ENCODE peak calls at places on chromosome 5, in five cellular contexts. One of them, this sample, is unnamed.

GRCh38 chr5:111070272-111071134 is 1.0 kb upstream of the TSLP start:
- DNase-seq in left lung: peak; percentile 83
- DNase-seq in ACHN: no peak
- DNase-seq in NCI-H2171: no peak
- DNase-seq in NCI-H187 treated with DMSO at 0.1 percent for 48 hours: no peak
- DNase-seq in this sample: no peak

GRCh38 chr5:138177936-138178515 is 404 bp downstream of the BRD8 start:
- DNase-seq in left lung: no peak
- DNase-seq in ACHN: peak; percentile 18
- DNase-seq in NCI-H2171: peak; percentile 5
- DNase-seq in NCI-H187 treated with DMSO at 0.1 percent for 48 hours: no peak
- DNase-seq in this sample: peak; percentile 30

GRCh38 chr5:14174235-14174636 is 31.1 kb downstream of the TRIO start:
- DNase-seq in left lung: no peak
- DNase-seq in ACHN: no peak
- DNase-seq in NCI-H2171: peak; percentile 46
- DNase-seq in NCI-H187 treated with DMSO at 0.1 percent for 48 hours: no peak
- DNase-seq in this sample: peak; percentile 90

GRCh38 chr5:38479315-38479904 is 77.0 kb downstream of the LIFR start:
- DNase-seq in left lung: no peak
- DNase-seq in ACHN: no peak
- DNase-seq in NCI-H2171: no peak
- DNase-seq in NCI-H187 treated with DMSO at 0.1 percent for 48 hours: no peak
- DNase-seq in this sample: no peak

GRCh38 chr5:171379961-171380360 is 7.7 kb upstream of the NPM1 start:
- DNase-seq in left lung: no peak
- DNase-seq in ACHN: no peak
- DNase-seq in NCI-H2171: no peak
- DNase-seq in NCI-H187 treated with DMSO at 0.1 percent for 48 hours: no peak
- DNase-seq in this sample: no peak

GRCh38 chr5:73344835-73345234 is 103.7 kb downstream of the FOXD1 start:
- DNase-seq in left lung: no peak
- DNase-seq in ACHN: no peak
- DNase-seq in NCI-H2171: no peak
- DNase-seq in NCI-H187 treated with DMSO at 0.1 percent for 48 hours: no peak
- DNase-seq in this sample: no peak

GRCh38 chr5:112685929-112686328 is 51.8 kb upstream of the APC start:
- DNase-seq in left lung: no peak
- DNase-seq in ACHN: no peak
- DNase-seq in NCI-H2171: no peak
- DNase-seq in NCI-H187 treated with DMSO at 0.1 percent for 48 hours: no peak
- DNase-seq in this sample: no peak

GRCh38 chr5:34657550-34657921 is 1.4 kb downstream of the RAI14 start:
- DNase-seq in left lung: no peak
- DNase-seq in ACHN: peak; percentile 41
- DNase-seq in NCI-H2171: no peak
- DNase-seq in NCI-H187 treated with DMSO at 0.1 percent for 48 hours: no peak
- DNase-seq in this sample: peak; percentile 66

GRCh38 chr5:168364151-168364661 is 72.8 kb downstream of the WWC1 start:
- DNase-seq in left lung: no peak
- DNase-seq in ACHN: peak; percentile 88
- DNase-seq in NCI-H2171: no peak
- DNase-seq in NCI-H187 treated with DMSO at 0.1 percent for 48 hours: no peak
- DNase-seq in this sample: peak; percentile 32

GRCh38 chr5:9069650-9070049 is 476.2 kb downstream of the SEMA5A start:
- DNase-seq in left lung: no peak
- DNase-seq in ACHN: peak; percentile 84
- DNase-seq in NCI-H2171: no peak
- DNase-seq in NCI-H187 treated with DMSO at 0.1 percent for 48 hours: no peak
- DNase-seq in this sample: no peak

GRCh38 chr5:154465169-154465568 is 12.9 kb downstream of the HAND1 start:
- DNase-seq in left lung: no peak
- DNase-seq in ACHN: no peak
- DNase-seq in NCI-H2171: no peak
- DNase-seq in NCI-H187 treated with DMSO at 0.1 percent for 48 hours: no peak
- DNase-seq in this sample: peak; percentile 31

GRCh38 chr5:80977764-80978163 is 17.6 kb downstream of the RASGRF2 start:
- DNase-seq in left lung: no peak
- DNase-seq in ACHN: no peak
- DNase-seq in NCI-H2171: no peak
- DNase-seq in NCI-H187 treated with DMSO at 0.1 percent for 48 hours: no peak
- DNase-seq in this sample: no peak

GRCh38 chr5:154761062-154761740 is 6.0 kb downstream of the LARP1 start:
- DNase-seq in left lung: no peak
- DNase-seq in ACHN: no peak
- DNase-seq in NCI-H2171: no peak
- DNase-seq in NCI-H187 treated with DMSO at 0.1 percent for 48 hours: no peak
- DNase-seq in this sample: no peak

GRCh38 chr5:100900142-100900795 is 2.8 kb downstream of the ST8SIA4 start:
- DNase-seq in left lung: peak; percentile 68
- DNase-seq in ACHN: peak; percentile 56
- DNase-seq in NCI-H2171: no peak
- DNase-seq in NCI-H187 treated with DMSO at 0.1 percent for 48 hours: no peak
- DNase-seq in this sample: no peak

GRCh38 chr5:57324159-57324558 is 150.3 kb downstream of the GPBP1 start:
- DNase-seq in left lung: no peak
- DNase-seq in ACHN: no peak
- DNase-seq in NCI-H2171: no peak
- DNase-seq in NCI-H187 treated with DMSO at 0.1 percent for 48 hours: no peak
- DNase-seq in this sample: no peak

GRCh38 chr5:65907138-65907537 is 19.2 kb upstream of the ERBIN start:
- DNase-seq in left lung: no peak
- DNase-seq in ACHN: peak; percentile 68
- DNase-seq in NCI-H2171: no peak
- DNase-seq in NCI-H187 treated with DMSO at 0.1 percent for 48 hours: no peak
- DNase-seq in this sample: no peak

GRCh38 chr5:72013741-72014703 is 93.3 kb upstream of the MAP1B start:
- DNase-seq in left lung: no peak
- DNase-seq in ACHN: no peak
- DNase-seq in NCI-H2171: no peak
- DNase-seq in NCI-H187 treated with DMSO at 0.1 percent for 48 hours: no peak
- DNase-seq in this sample: no peak

GRCh38 chr5:95822408-95823240 is at the start of gene GLRX:
- DNase-seq in left lung: peak; percentile 67
- DNase-seq in ACHN: peak; percentile 89
- DNase-seq in NCI-H2171: peak; percentile 15
- DNase-seq in NCI-H187 treated with DMSO at 0.1 percent for 48 hours: no peak
- DNase-seq in this sample: peak; percentile 80

GRCh38 chr5:98296426-98296825 is 477.0 kb upstream of the RGMB start:
- DNase-seq in left lung: no peak
- DNase-seq in ACHN: no peak
- DNase-seq in NCI-H2171: no peak
- DNase-seq in NCI-H187 treated with DMSO at 0.1 percent for 48 hours: no peak
- DNase-seq in this sample: no peak

GRCh38 chr5:179188636-179189035 is 128.5 kb downstream of the ZNF354C start:
- DNase-seq in left lung: peak; percentile 45
- DNase-seq in ACHN: no peak
- DNase-seq in NCI-H2171: no peak
- DNase-seq in NCI-H187 treated with DMSO at 0.1 percent for 48 hours: no peak
- DNase-seq in this sample: no peak

GRCh38 chr5:40367260-40367659 is 312.5 kb upstream of the PTGER4 start:
- DNase-seq in left lung: no peak
- DNase-seq in ACHN: no peak
- DNase-seq in NCI-H2171: no peak
- DNase-seq in NCI-H187 treated with DMSO at 0.1 percent for 48 hours: no peak
- DNase-seq in this sample: no peak

GRCh38 chr5:125451622-125452021 is 705.2 kb upstream of the ZNF608 start:
- DNase-seq in left lung: no peak
- DNase-seq in ACHN: no peak
- DNase-seq in NCI-H2171: no peak
- DNase-seq in NCI-H187 treated with DMSO at 0.1 percent for 48 hours: no peak
- DNase-seq in this sample: no peak

GRCh38 chr5:52469420-52469819 is 318.3 kb upstream of the ITGA1 start:
- DNase-seq in left lung: no peak
- DNase-seq in ACHN: no peak
- DNase-seq in NCI-H2171: no peak
- DNase-seq in NCI-H187 treated with DMSO at 0.1 percent for 48 hours: no peak
- DNase-seq in this sample: no peak

GRCh38 chr5:73312146-73312871 is 136.3 kb downstream of the FOXD1 start:
- DNase-seq in left lung: no peak
- DNase-seq in ACHN: peak; percentile 4
- DNase-seq in NCI-H2171: no peak
- DNase-seq in NCI-H187 treated with DMSO at 0.1 percent for 48 hours: no peak
- DNase-seq in this sample: no peak

GRCh38 chr5:154273028-154273617 is 82.6 kb downstream of the GALNT10 start:
- DNase-seq in left lung: no peak
- DNase-seq in ACHN: no peak
- DNase-seq in NCI-H2171: no peak
- DNase-seq in NCI-H187 treated with DMSO at 0.1 percent for 48 hours: no peak
- DNase-seq in this sample: peak; percentile 5

GRCh38 chr5:92513067-92513466 is 1068.0 kb downstream of the NR2F1-AS1 start:
- DNase-seq in left lung: no peak
- DNase-seq in ACHN: no peak
- DNase-seq in NCI-H2171: no peak
- DNase-seq in NCI-H187 treated with DMSO at 0.1 percent for 48 hours: no peak
- DNase-seq in this sample: no peak

GRCh38 chr5:59198365-59198764 is 615.5 kb downstream of the RAB3C start:
- DNase-seq in left lung: no peak
- DNase-seq in ACHN: no peak
- DNase-seq in NCI-H2171: no peak
- DNase-seq in NCI-H187 treated with DMSO at 0.1 percent for 48 hours: no peak
- DNase-seq in this sample: no peak

GRCh38 chr5:43037929-43038510 is 2.1 kb downstream of the ANXA2R start:
- DNase-seq in left lung: no peak
- DNase-seq in ACHN: no peak
- DNase-seq in NCI-H2171: no peak
- DNase-seq in NCI-H187 treated with DMSO at 0.1 percent for 48 hours: peak; percentile 66
- DNase-seq in this sample: no peak

GRCh38 chr5:42495908-42496307 is 72.7 kb downstream of the GHR start:
- DNase-seq in left lung: no peak
- DNase-seq in ACHN: no peak
- DNase-seq in NCI-H2171: no peak
- DNase-seq in NCI-H187 treated with DMSO at 0.1 percent for 48 hours: peak; percentile 61
- DNase-seq in this sample: no peak

This sample was measured in HTR-8/SVneo.